ENCODE peak calls at places on chromosomes 11 and 22, in nine cellular contexts. N is AG10803; K is cardiac muscle cell; M is heart left ventricle; I is DND-41; C is occipital lobe; H is activated naive CD4-positive, alpha-beta T cell; T is adipocyte; B is PC-9. Z is an unnamed sample.
A peak's percentile ranks its signal among the peaks of the same experiment; 100 is the strongest.

GRCh38 chr11:48050304-48050703 is 69.9 kb downstream of the PTPRJ start:
- DNase-seq in N (no peak), K (no peak), M (no peak), I (no peak), C (no peak), H (no peak), T (no peak), B (no peak), Z (no peak)

GRCh38 chr11:72598466-72598865 is 75.8 kb downstream of the PDE2A start:
- DNase-seq in N (no peak), K (no peak), M (no peak), I (no peak), C (no peak), H (no peak), T (no peak), B (no peak), Z (no peak)

GRCh38 chr22:29154364-29155048 is 51.2 kb upstream of the EMID1 start:
- DNase-seq in N (peak; percentile 48), K (peak; percentile 78), M (peak; percentile 76), I (peak; percentile 85), C (peak; percentile 50), H (no peak), T (peak; percentile 86), B (peak; percentile 64), Z (peak; percentile 74)

GRCh38 chr11:120455487-120455886 is 56.1 kb upstream of the GRIK4 start:
- DNase-seq in N (no peak), K (no peak), M (no peak), I (no peak), C (no peak), H (no peak), T (no peak), B (no peak), Z (no peak)

GRCh38 chr11:17976651-17977050 is 36.2 kb downstream of the SERGEF start:
- DNase-seq in N (no peak), K (no peak), M (no peak), I (no peak), C (no peak), H (no peak), T (no peak), B (no peak), Z (no peak)

GRCh38 chr11:128680906-128681305 is 13.0 kb upstream of the FLI1 start:
- DNase-seq in N (no peak), K (no peak), M (no peak), I (no peak), C (no peak), H (no peak), T (no peak), B (no peak), Z (no peak)

GRCh38 chr11:58740447-58740846 is 8.7 kb upstream of the GLYAT start:
- DNase-seq in N (no peak), K (no peak), M (no peak), I (no peak), C (no peak), H (no peak), T (no peak), B (no peak), Z (no peak)

GRCh38 chr11:77200869-77201268 is 72.8 kb downstream of the MYO7A start:
- DNase-seq in N (no peak), K (no peak), M (peak; percentile 1), I (no peak), C (no peak), H (no peak), T (no peak), B (no peak), Z (no peak)

GRCh38 chr11:15835705-15836411 is 520.5 kb downstream of the SOX6 start:
- DNase-seq in N (no peak), K (no peak), M (no peak), I (no peak), C (no peak), H (no peak), T (no peak), B (no peak), Z (no peak)

GRCh38 chr11:32881286-32881685 is 11.3 kb upstream of the QSER1 start:
- DNase-seq in N (no peak), K (no peak), M (no peak), I (no peak), C (no peak), H (no peak), T (no peak), B (no peak), Z (no peak)

GRCh38 chr11:67022341-67022933 is 497 bp upstream of the SYT12 start:
- DNase-seq in N (no peak), K (peak; percentile 70), M (peak; percentile 27), I (no peak), C (peak; percentile 49), H (no peak), T (peak; percentile 20), B (peak; percentile 95), Z (peak; percentile 55)

GRCh38 chr11:125404136-125404810 is 91.8 kb downstream of the FEZ1 start:
- DNase-seq in N (no peak), K (no peak), M (no peak), I (no peak), C (no peak), H (no peak), T (peak; percentile 3), B (no peak), Z (no peak)

GRCh38 chr11:36394056-36394455 is 98.0 kb downstream of the PRR5L start:
- DNase-seq in N (no peak), K (no peak), M (no peak), I (peak; percentile 20), C (no peak), H (no peak), T (no peak), B (no peak), Z (no peak)

GRCh38 chr22:28175730-28176492 is 256.9 kb upstream of the PITPNB start:
- DNase-seq in N (no peak), K (no peak), M (no peak), I (no peak), C (no peak), H (no peak), T (no peak), B (no peak), Z (no peak)

GRCh38 chr22:21684492-21685163 is 18.8 kb downstream of the PPIL2 start:
- DNase-seq in N (no peak), K (no peak), M (no peak), I (no peak), C (no peak), H (no peak), T (no peak), B (no peak), Z (no peak)

GRCh38 chr11:108324587-108324986 is 101.7 kb downstream of the ATM start:
- DNase-seq in N (peak; percentile 53), K (peak; percentile 17), M (no peak), I (no peak), C (no peak), H (no peak), T (peak; percentile 79), B (no peak), Z (no peak)

GRCh38 chr11:119885861-119886567 is 157.0 kb upstream of the NECTIN1 start:
- DNase-seq in N (no peak), K (no peak), M (no peak), I (no peak), C (no peak), H (no peak), T (no peak), B (no peak), Z (peak; percentile 70)

GRCh38 chr11:66142370-66143263 is 72.5 kb downstream of the PACS1 start:
- DNase-seq in N (peak; percentile 40), K (peak; percentile 3), M (no peak), I (no peak), C (no peak), H (no peak), T (peak; percentile 53), B (peak; percentile 68), Z (no peak)

GRCh38 chr11:12271826-12272366 is 105.5 kb upstream of the PARVA start:
- DNase-seq in N (no peak), K (no peak), M (no peak), I (no peak), C (no peak), H (no peak), T (no peak), B (no peak), Z (no peak)

GRCh38 chr22:23533771-23534191 is 46.3 kb downstream of the IGLL1 start:
- DNase-seq in N (no peak), K (peak; percentile 72), M (no peak), I (no peak), C (no peak), H (no peak), T (no peak), B (no peak), Z (peak; percentile 68)

GRCh38 chr11:112114460-112114859 is 27.8 kb downstream of the SDHD start:
- DNase-seq in N (no peak), K (no peak), M (no peak), I (no peak), C (no peak), H (no peak), T (no peak), B (no peak), Z (no peak)

GRCh38 chr11:46210133-46210636 is 67.3 kb upstream of the CREB3L1 start:
- DNase-seq in N (peak; percentile 75), K (peak; percentile 89), M (no peak), I (no peak), C (no peak), H (no peak), T (peak; percentile 17), B (peak; percentile 12), Z (no peak)

GRCh38 chr11:103420593-103420992 is 311.4 kb downstream of the DYNC2H1 start:
- DNase-seq in N (peak; percentile 50), K (no peak), M (no peak), I (no peak), C (no peak), H (no peak), T (no peak), B (no peak), Z (no peak)

GRCh38 chr22:49507607-49508292 is 319.9 kb downstream of the BRD1 start:
- DNase-seq in N (no peak), K (no peak), M (no peak), I (no peak), C (no peak), H (no peak), T (no peak), B (no peak), Z (no peak)

GRCh38 chr11:11027271-11027670 is 169.4 kb upstream of the ZBED5 start:
- DNase-seq in N (peak; percentile 76), K (peak; percentile 62), M (no peak), I (no peak), C (no peak), H (no peak), T (peak; percentile 67), B (no peak), Z (no peak)

GRCh38 chr11:65278351-65278750 is 16.6 kb downstream of the POLA2 start:
- DNase-seq in N (peak; percentile 69), K (no peak), M (no peak), I (no peak), C (no peak), H (no peak), T (peak; percentile 40), B (no peak), Z (no peak)

GRCh38 chr11:95674669-95675358 is 114.8 kb downstream of the FAM76B start:
- DNase-seq in N (no peak), K (no peak), M (no peak), I (no peak), C (no peak), H (no peak), T (no peak), B (no peak), Z (no peak)

GRCh38 chr11:13149991-13150390 is 127.6 kb upstream of the BMAL1 start:
- DNase-seq in N (no peak), K (no peak), M (no peak), I (no peak), C (no peak), H (no peak), T (no peak), B (no peak), Z (no peak)

GRCh38 chr11:72648737-72649136 is 25.5 kb downstream of the PDE2A start:
- DNase-seq in N (no peak), K (no peak), M (no peak), I (no peak), C (no peak), H (no peak), T (no peak), B (no peak), Z (no peak)

GRCh38 chr11:33912405-33913361 is 20.8 kb upstream of the LMO2 start:
- DNase-seq in N (peak; percentile 90), K (peak; percentile 84), M (peak; percentile 37), I (no peak), C (no peak), H (no peak), T (peak; percentile 85), B (peak; percentile 15), Z (no peak)

GRCh38 chr11:127789887-127790286 is 789.3 kb upstream of the KIRREL3 start:
- DNase-seq in N (no peak), K (no peak), M (no peak), I (peak; percentile 31), C (no peak), H (no peak), T (peak; percentile 1), B (no peak), Z (peak; percentile 33)

Z was measured in colonic mucosa.